ENCODE peak calls at places on chromosomes 6 and 20, in seven cellular contexts. F, L, W, U, R, Q and K are unnamed samples.

GRCh38 chr6:105345506-105345905 is 57.4 kb downstream of the PREP start:
- DNase-seq in Q (no peak), W (no peak), U (no peak), L (no peak), F (no peak), R (no peak), K (no peak)

GRCh38 chr6:146433881-146434741 is 109.5 kb upstream of the RAB32 start:
- DNase-seq in U (no peak), F (peak), R (peak), L (no peak), W (peak), Q (no peak), K (peak)

GRCh38 chr6:157464653-157465535 is 83.9 kb downstream of the ZDHHC14 start:
- DNase-seq in W (no peak), Q (no peak), F (no peak), U (no peak), R (no peak), L (no peak), K (peak)

GRCh38 chr6:137637161-137637560 is 143.0 kb upstream of the OLIG3 start:
- DNase-seq in Q (no peak), R (peak), L (peak), F (peak), U (no peak), W (no peak), K (no peak)

GRCh38 chr20:9203081-9203447 is 134.2 kb downstream of the PLCB4 start:
- DNase-seq in Q (no peak), L (peak), W (no peak), F (peak), R (peak), U (no peak), K (no peak)

GRCh38 chr6:23181301-23182110 is 612.1 kb downstream of the HDGFL1 start:
- DNase-seq in R (no peak), Q (no peak), U (no peak), W (no peak), F (no peak), L (no peak), K (no peak)

GRCh38 chr6:2885967-2886731 is 17.0 kb downstream of the SERPINB9 start:
- DNase-seq in L (no peak), Q (no peak), F (no peak), U (no peak), W (no peak), R (no peak), K (no peak)

GRCh38 chr6:42417641-42418112 is 34.0 kb downstream of the TRERF1 start:
- DNase-seq in U (no peak), Q (no peak), F (no peak), R (peak), W (no peak), L (no peak), K (no peak)

GRCh38 chr6:93036835-93037234 is 382.5 kb downstream of the EPHA7 start:
- DNase-seq in F (no peak), R (peak), U (no peak), L (peak), Q (peak), W (no peak), K (no peak)

GRCh38 chr20:36591854-36592641 is 13.5 kb upstream of the RAB5IF start:
- DNase-seq in R (no peak), Q (no peak), F (peak), L (no peak), U (no peak), W (peak), K (no peak)
- TF ChIP-seq CTCF in R (peak), Q (no peak), F (peak), L (peak), U (peak), W (no peak), K (no peak)

DNA sequence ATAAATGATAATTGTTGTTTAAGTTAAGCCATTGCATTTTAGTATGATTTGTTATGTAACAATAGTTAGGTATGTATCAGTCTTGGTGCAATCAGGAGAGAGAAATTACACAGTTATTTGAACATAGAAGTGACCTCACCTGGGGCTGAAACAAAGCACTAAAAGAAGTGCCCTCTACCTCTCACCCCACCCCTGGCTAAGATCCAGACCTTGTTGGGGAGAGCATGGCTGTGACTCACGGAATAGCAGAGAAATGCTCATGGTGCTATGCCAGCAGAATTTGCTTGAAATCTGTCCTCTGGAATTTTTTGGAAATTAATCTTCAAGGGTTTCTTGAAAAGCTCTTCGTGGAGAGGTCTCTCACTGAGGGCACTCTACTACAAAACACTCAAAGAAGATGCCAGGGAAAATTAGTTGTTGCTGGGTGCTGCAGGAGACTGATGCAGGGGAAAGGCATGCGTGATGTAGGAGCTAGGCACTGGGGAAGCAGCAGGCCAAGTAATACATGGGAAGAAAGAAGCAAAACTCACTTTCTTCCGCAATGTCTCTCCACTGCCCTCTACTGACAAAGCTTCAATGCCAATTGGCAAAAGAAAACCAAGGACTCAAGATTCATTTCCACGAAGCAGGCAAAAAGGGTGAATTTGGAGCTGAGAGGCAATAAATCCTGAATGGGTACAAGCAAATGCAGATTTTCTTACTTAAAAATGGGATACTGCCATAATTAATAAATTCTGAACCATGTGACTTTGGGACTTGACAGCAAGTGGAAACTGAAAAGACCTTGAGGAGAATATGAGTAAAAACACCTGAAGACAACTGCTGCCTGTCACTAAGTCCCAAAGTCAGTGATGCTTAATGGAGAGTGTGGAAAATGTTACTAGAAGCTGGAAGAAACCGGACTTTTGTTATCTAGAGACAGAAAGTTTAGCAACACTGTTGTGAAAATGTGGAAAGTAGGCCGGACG is 136.3 kb upstream of the ZNF184 start:
- DNase-seq in R (peak), W (no peak), Q (peak), U (no peak), L (peak), F (peak), K (peak)
- TF ChIP-seq CTCF in R (peak), W (peak), Q (peak), U (no peak), L (peak), F (peak), K (peak)

GRCh38 chr6:30752164-30752927 is 8.0 kb upstream of the IER3 start:
- DNase-seq in F (peak), W (no peak), L (peak), U (peak), Q (peak), R (peak), K (no peak)
- TF ChIP-seq CTCF in F (peak), W (no peak), L (peak), U (no peak), Q (no peak), R (no peak), K (no peak)

GRCh38 chr20:969868-970267 is 32.2 kb downstream of the RSPO4 start:
- DNase-seq in F (no peak), R (no peak), Q (no peak), U (no peak), L (no peak), W (no peak), K (no peak)

GRCh38 chr20:973785-974194 is 28.3 kb downstream of the RSPO4 start:
- DNase-seq in R (no peak), U (no peak), F (peak), W (peak), L (peak), Q (no peak), K (no peak)

GRCh38 chr20:967796-968742 is 34.0 kb downstream of the RSPO4 start:
- DNase-seq in L (peak), Q (peak), F (peak), U (no peak), R (peak), W (no peak), K (no peak)

GRCh38 chr20:976033-976432 is 26.1 kb downstream of the RSPO4 start:
- DNase-seq in F (no peak), Q (no peak), L (no peak), W (no peak), U (no peak), R (no peak), K (no peak)

DNA sequence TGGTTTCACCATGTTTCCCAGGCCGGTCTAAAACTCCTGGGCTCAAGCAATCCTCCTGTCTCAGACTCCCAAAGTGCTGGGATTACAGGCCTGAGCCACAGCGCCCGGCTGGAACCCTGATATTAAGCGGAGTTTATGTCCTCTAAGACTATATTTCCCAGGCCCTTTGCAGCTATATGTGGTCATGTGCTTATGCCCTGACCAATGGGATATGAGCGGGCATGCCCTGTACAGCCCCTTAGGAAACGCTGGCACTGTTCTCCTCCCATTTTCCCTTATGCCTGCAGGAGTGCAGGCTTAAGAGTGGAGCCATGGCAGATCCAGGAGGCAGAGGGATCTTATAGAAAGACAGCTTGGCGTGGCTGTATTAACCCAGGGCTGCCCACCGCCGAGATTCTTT is 29.9 kb downstream of the RSPO4 start:
- DNase-seq in Q (no peak), F (no peak), W (no peak), U (no peak), R (no peak), L (peak), K (no peak)
- TF ChIP-seq CTCF in Q (no peak), F (no peak), W (no peak), U (no peak), R (no peak), L (no peak), K (no peak)

GRCh38 chr20:37243076-37243936 is 18.3 kb downstream of the GHRH start:
- DNase-seq in F (no peak), W (peak), L (peak), U (no peak), Q (no peak), R (no peak), K (no peak)
- TF ChIP-seq CTCF in F (no peak), W (no peak), L (no peak), U (no peak), Q (no peak), R (no peak), K (peak)

GRCh38 chr6:39770476-39770875 is 21.7 kb upstream of the DAAM2 start:
- DNase-seq in R (no peak), L (no peak), F (no peak), W (no peak), Q (no peak), U (no peak), K (no peak)
- TF ChIP-seq CTCF in R (no peak), L (no peak), F (no peak), W (no peak), Q (no peak), U (no peak), K (no peak)

DNA sequence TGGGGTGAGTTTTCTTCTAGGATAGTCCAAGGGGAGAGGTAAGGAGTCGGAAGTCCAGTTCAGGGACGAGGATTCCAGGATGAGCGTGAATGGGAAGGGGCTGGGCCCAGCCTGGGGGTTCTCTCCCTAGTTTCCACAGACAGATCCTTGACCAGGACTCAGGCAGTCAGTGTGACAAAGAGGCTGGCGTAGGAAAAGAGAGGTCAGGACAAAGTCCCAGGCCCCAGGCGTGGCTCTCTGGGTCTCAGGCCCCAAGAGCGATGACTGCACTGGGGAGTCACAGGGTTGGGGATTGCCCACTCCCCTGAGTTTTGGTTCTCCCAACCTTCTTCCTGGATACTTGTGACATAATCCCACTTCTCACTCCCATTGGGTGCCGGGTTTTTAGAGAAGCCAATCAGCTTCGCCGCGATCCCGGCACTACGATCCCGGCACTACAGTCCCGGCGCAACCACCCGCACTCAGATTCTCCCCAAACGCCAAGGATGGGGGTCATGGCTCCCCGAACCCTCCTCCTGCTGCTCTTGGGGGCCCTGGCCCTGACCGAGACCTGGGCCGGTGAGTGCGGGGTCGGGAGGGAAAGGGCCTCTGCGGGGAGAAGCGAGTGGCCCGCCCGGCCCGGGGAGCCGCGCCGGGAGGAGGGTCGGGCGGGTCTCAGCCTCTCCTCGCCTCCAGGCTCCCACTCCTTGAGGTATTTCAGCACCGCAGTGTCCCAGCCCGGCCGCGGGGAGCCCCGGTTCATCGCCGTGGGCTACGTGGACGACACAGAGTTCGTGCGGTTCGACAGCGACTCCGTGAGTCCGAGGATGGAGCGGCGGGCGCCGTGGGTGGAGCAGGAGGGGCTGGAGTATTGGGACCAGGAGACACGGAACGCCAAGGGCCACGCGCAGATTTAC is 46.2 kb upstream of the TRIM26 start:
- DNase-seq in U (peak), F (peak), L (peak), R (peak), W (peak), Q (peak), K (peak)
- TF ChIP-seq CTCF in U (peak), F (peak), L (peak), R (peak), W (no peak), Q (peak), K (no peak)